ENCODE peak calls at places on chromosomes 1 and 21, in seven cellular contexts. One of them, this sample, is unnamed.

GRCh38 chr1:205947024-205947423 is 3.8 kb upstream of the SLC26A9 start:
- DNase-seq in GM12891: no peak
- DNase-seq in prostate gland: peak; percentile 82
- DNase-seq in endothelial cell of umbilical vein: no peak
- DNase-seq in SK-N-SH: no peak
- DNase-seq in Panc1: no peak
- DNase-seq in GM12878: no peak
- DNase-seq in this sample: peak; percentile 82

GRCh38 chr21:33372582-33372981 is 30.6 kb upstream of the IFNGR2 start:
- DNase-seq in GM12891: no peak
- DNase-seq in prostate gland: no peak
- DNase-seq in endothelial cell of umbilical vein: no peak
- DNase-seq in SK-N-SH: no peak
- DNase-seq in Panc1: no peak
- DNase-seq in GM12878: no peak
- DNase-seq in this sample: no peak

GRCh38 chr1:109784551-109785252 is 21.0 kb upstream of the EPS8L3 start:
- DNase-seq in GM12891: no peak
- DNase-seq in prostate gland: no peak
- DNase-seq in endothelial cell of umbilical vein: no peak
- DNase-seq in SK-N-SH: no peak
- DNase-seq in Panc1: no peak
- DNase-seq in GM12878: no peak
- DNase-seq in this sample: no peak

GRCh38 chr1:156627313-156627880 is 8.2 kb downstream of the HAPLN2 start:
- DNase-seq in GM12891: no peak
- DNase-seq in prostate gland: no peak
- DNase-seq in endothelial cell of umbilical vein: peak; percentile 57
- DNase-seq in SK-N-SH: peak; percentile 60
- DNase-seq in Panc1: no peak
- DNase-seq in GM12878: no peak
- DNase-seq in this sample: peak; percentile 27

GRCh38 chr1:65398083-65398482 is 22.4 kb upstream of the LEPR start:
- DNase-seq in GM12891: no peak
- DNase-seq in prostate gland: no peak
- DNase-seq in endothelial cell of umbilical vein: no peak
- DNase-seq in SK-N-SH: no peak
- DNase-seq in Panc1: no peak
- DNase-seq in GM12878: no peak
- DNase-seq in this sample: no peak

GRCh38 chr1:211735208-211736170 is 60.1 kb upstream of the NEK2 start:
- DNase-seq in GM12891: no peak
- DNase-seq in prostate gland: peak; percentile 24
- DNase-seq in endothelial cell of umbilical vein: peak; percentile 40
- DNase-seq in SK-N-SH: peak; percentile 35
- DNase-seq in Panc1: peak; percentile 83
- DNase-seq in GM12878: no peak
- DNase-seq in this sample: no peak

GRCh38 chr1:237740831-237741230 is 149.9 kb downstream of the ZP4 start:
- DNase-seq in GM12891: no peak
- DNase-seq in prostate gland: no peak
- DNase-seq in endothelial cell of umbilical vein: no peak
- DNase-seq in SK-N-SH: no peak
- DNase-seq in Panc1: no peak
- DNase-seq in GM12878: no peak
- DNase-seq in this sample: no peak

GRCh38 chr1:235902638-235903542 is 36.2 kb upstream of the LYST start:
- DNase-seq in GM12891: no peak
- DNase-seq in prostate gland: peak; percentile 83
- DNase-seq in endothelial cell of umbilical vein: no peak
- DNase-seq in SK-N-SH: no peak
- DNase-seq in Panc1: peak; percentile 86
- DNase-seq in GM12878: no peak
- DNase-seq in this sample: peak; percentile 90

GRCh38 chr1:218480691-218481099 is 135.6 kb downstream of the TGFB2 start:
- DNase-seq in GM12891: no peak
- DNase-seq in prostate gland: no peak
- DNase-seq in endothelial cell of umbilical vein: peak; percentile 89
- DNase-seq in SK-N-SH: no peak
- DNase-seq in Panc1: no peak
- DNase-seq in GM12878: no peak
- DNase-seq in this sample: no peak

GRCh38 chr1:202698276-202698675 is 12.0 kb downstream of the SYT2 start:
- DNase-seq in GM12891: no peak
- DNase-seq in prostate gland: no peak
- DNase-seq in endothelial cell of umbilical vein: no peak
- DNase-seq in SK-N-SH: no peak
- DNase-seq in Panc1: no peak
- DNase-seq in GM12878: no peak
- DNase-seq in this sample: no peak

GRCh38 chr21:26769613-26770188 is 75.5 kb downstream of the ADAMTS1 start:
- DNase-seq in GM12891: no peak
- DNase-seq in prostate gland: no peak
- DNase-seq in endothelial cell of umbilical vein: peak; percentile 43
- DNase-seq in SK-N-SH: peak; percentile 40
- DNase-seq in Panc1: no peak
- DNase-seq in GM12878: no peak
- DNase-seq in this sample: no peak

GRCh38 chr1:213201380-213202155 is 150.5 kb downstream of the RPS6KC1 start:
- DNase-seq in GM12891: no peak
- DNase-seq in prostate gland: no peak
- DNase-seq in endothelial cell of umbilical vein: no peak
- DNase-seq in SK-N-SH: no peak
- DNase-seq in Panc1: no peak
- DNase-seq in GM12878: no peak
- DNase-seq in this sample: no peak

GRCh38 chr1:1535298-1535988 is 5.0 kb downstream of the TMEM240 start:
- DNase-seq in GM12891: no peak
- DNase-seq in prostate gland: no peak
- DNase-seq in endothelial cell of umbilical vein: no peak
- DNase-seq in SK-N-SH: no peak
- DNase-seq in Panc1: no peak
- DNase-seq in GM12878: no peak
- DNase-seq in this sample: peak; percentile 81

GRCh38 chr21:44337941-44338895 is 972 bp downstream of the CFAP410 start:
- DNase-seq in GM12891: no peak
- DNase-seq in prostate gland: peak; percentile 64
- DNase-seq in endothelial cell of umbilical vein: peak; percentile 68
- DNase-seq in SK-N-SH: peak; percentile 90
- DNase-seq in Panc1: peak; percentile 17
- DNase-seq in GM12878: no peak
- DNase-seq in this sample: peak; percentile 89

GRCh38 chr1:239951518-239952130 is 140.1 kb upstream of the FMN2 start:
- DNase-seq in GM12891: peak; percentile 18
- DNase-seq in prostate gland: peak; percentile 71
- DNase-seq in endothelial cell of umbilical vein: peak; percentile 51
- DNase-seq in SK-N-SH: peak; percentile 72
- DNase-seq in Panc1: peak; percentile 50
- DNase-seq in GM12878: no peak
- DNase-seq in this sample: no peak

GRCh38 chr1:87045757-87046422 is 131.5 kb downstream of the HS2ST1 start:
- DNase-seq in GM12891: no peak
- DNase-seq in prostate gland: no peak
- DNase-seq in endothelial cell of umbilical vein: no peak
- DNase-seq in SK-N-SH: no peak
- DNase-seq in Panc1: no peak
- DNase-seq in GM12878: no peak
- DNase-seq in this sample: no peak

GRCh38 chr1:30823627-30823968 is 66.0 kb upstream of the LAPTM5 start:
- DNase-seq in GM12891: no peak
- DNase-seq in prostate gland: no peak
- DNase-seq in endothelial cell of umbilical vein: peak; percentile 12
- DNase-seq in SK-N-SH: no peak
- DNase-seq in Panc1: no peak
- DNase-seq in GM12878: no peak
- DNase-seq in this sample: no peak

GRCh38 chr21:45403133-45403824 is 1.7 kb upstream of the COL18A1 start:
- DNase-seq in GM12891: no peak
- DNase-seq in prostate gland: no peak
- DNase-seq in endothelial cell of umbilical vein: no peak
- DNase-seq in SK-N-SH: no peak
- DNase-seq in Panc1: no peak
- DNase-seq in GM12878: no peak
- DNase-seq in this sample: peak; percentile 59

GRCh38 chr1:180232521-180233043 is 2.5 kb downstream of the LHX4 start:
- DNase-seq in GM12891: no peak
- DNase-seq in prostate gland: no peak
- DNase-seq in endothelial cell of umbilical vein: no peak
- DNase-seq in SK-N-SH: no peak
- DNase-seq in Panc1: no peak
- DNase-seq in GM12878: no peak
- DNase-seq in this sample: no peak

GRCh38 chr1:204322329-204322868 is 37.3 kb downstream of the PLEKHA6 start:
- DNase-seq in GM12891: no peak
- DNase-seq in prostate gland: no peak
- DNase-seq in endothelial cell of umbilical vein: no peak
- DNase-seq in SK-N-SH: no peak
- DNase-seq in Panc1: no peak
- DNase-seq in GM12878: no peak
- DNase-seq in this sample: no peak

GRCh38 chr1:232377494-232377770 is 252.5 kb downstream of the SIPA1L2 start:
- DNase-seq in GM12891: no peak
- DNase-seq in prostate gland: no peak
- DNase-seq in endothelial cell of umbilical vein: peak; percentile 83
- DNase-seq in SK-N-SH: no peak
- DNase-seq in Panc1: no peak
- DNase-seq in GM12878: no peak
- DNase-seq in this sample: no peak

GRCh38 chr1:179742717-179743678 is at the start of gene FAM163A:
- DNase-seq in GM12891: no peak
- DNase-seq in prostate gland: no peak
- DNase-seq in endothelial cell of umbilical vein: no peak
- DNase-seq in SK-N-SH: peak; percentile 85
- DNase-seq in Panc1: no peak
- DNase-seq in GM12878: no peak
- DNase-seq in this sample: no peak

GRCh38 chr1:210342986-210343780 is 14.5 kb downstream of the HHAT start:
- DNase-seq in GM12891: no peak
- DNase-seq in prostate gland: no peak
- DNase-seq in endothelial cell of umbilical vein: peak; percentile 19
- DNase-seq in SK-N-SH: no peak
- DNase-seq in Panc1: no peak
- DNase-seq in GM12878: peak; percentile 72
- DNase-seq in this sample: no peak

GRCh38 chr1:184061396-184062003 is 10.0 kb downstream of the TSEN15 start:
- DNase-seq in GM12891: no peak
- DNase-seq in prostate gland: no peak
- DNase-seq in endothelial cell of umbilical vein: no peak
- DNase-seq in SK-N-SH: no peak
- DNase-seq in Panc1: no peak
- DNase-seq in GM12878: no peak
- DNase-seq in this sample: no peak
- TF ChIP-seq POLR2AphosphoS5 in GM12891: no peak
- TF ChIP-seq POLR2AphosphoS5 in prostate gland: no peak
- TF ChIP-seq POLR2AphosphoS5 in endothelial cell of umbilical vein: no peak
- TF ChIP-seq POLR2AphosphoS5 in SK-N-SH: no peak
- TF ChIP-seq POLR2AphosphoS5 in Panc1: no peak
- TF ChIP-seq POLR2AphosphoS5 in GM12878: no peak
- TF ChIP-seq POLR2AphosphoS5 in this sample: no peak

DNA sequence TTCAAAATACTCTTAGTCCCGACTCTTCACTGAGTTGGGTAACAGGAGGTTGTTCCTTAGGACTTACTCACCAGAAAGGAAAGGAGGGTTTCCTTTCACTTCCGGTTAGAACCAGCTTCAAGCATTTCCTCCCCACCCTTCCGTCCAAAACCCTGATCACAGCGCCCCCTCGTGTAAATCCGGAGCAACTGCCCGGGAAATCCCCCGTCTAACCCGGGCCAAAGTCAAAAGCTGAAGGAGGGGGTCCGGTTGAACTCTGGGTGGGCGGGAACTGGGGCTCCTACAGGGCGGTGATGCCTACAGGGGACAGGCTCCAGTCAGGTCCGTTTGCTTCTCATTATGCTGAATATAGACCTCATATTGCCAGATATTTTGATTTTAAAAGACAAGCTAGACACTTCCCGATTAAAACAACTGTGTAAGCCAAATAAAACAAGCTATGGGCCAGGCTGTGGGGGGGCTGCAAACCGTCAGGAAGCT is 15.0 kb upstream of the MTARC2 start:
- DNase-seq in GM12891: peak; percentile 35
- DNase-seq in prostate gland: peak; percentile 60
- DNase-seq in endothelial cell of umbilical vein: peak; percentile 92
- DNase-seq in SK-N-SH: peak; percentile 84
- DNase-seq in Panc1: peak; percentile 36
- DNase-seq in GM12878: peak; percentile 13
- DNase-seq in this sample: peak; percentile 79
- TF ChIP-seq POLR2AphosphoS5 in GM12891: no peak
- TF ChIP-seq POLR2AphosphoS5 in prostate gland: peak; percentile 66
- TF ChIP-seq POLR2AphosphoS5 in endothelial cell of umbilical vein: peak; percentile 72
- TF ChIP-seq POLR2AphosphoS5 in SK-N-SH: no peak
- TF ChIP-seq POLR2AphosphoS5 in Panc1: no peak
- TF ChIP-seq POLR2AphosphoS5 in GM12878: no peak
- TF ChIP-seq POLR2AphosphoS5 in this sample: no peak

DNA sequence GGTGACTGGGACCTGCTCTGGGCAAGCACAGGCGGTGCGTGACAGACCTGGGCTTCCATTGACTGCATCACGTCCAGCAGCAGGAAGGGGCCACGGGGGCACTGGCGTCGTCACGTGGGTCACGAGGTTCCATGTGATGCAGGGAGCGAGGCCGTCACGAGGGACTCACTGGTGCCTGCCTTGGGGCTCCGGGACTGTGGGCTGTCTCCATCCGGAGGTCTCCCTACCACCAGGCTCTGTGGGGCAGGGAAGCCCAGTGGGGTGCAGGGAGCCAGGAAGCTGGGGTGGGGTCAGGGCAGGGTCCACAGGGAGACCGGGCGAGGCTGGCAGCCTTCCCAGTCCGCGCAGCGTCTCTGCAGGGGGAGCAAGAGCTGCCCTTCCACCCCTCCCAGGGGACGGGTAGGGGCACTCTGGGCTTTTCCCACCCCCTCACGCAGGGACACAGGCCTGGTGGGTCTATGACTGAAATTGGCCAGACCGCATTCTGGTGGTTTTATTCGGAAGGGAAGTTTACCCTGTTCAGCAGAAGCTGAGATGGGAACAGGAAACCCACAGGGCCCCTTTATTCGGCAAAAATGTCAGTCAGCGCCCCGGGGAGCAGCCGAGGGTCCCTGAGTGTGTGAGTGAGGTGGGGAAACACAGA is 416 bp upstream of the TNFRSF14 start:
- DNase-seq in GM12891: peak; percentile 75
- DNase-seq in prostate gland: peak; percentile 65
- DNase-seq in endothelial cell of umbilical vein: peak; percentile 42
- DNase-seq in SK-N-SH: no peak
- DNase-seq in Panc1: no peak
- DNase-seq in GM12878: no peak
- DNase-seq in this sample: peak; percentile 91
- TF ChIP-seq POLR2AphosphoS5 in GM12891: peak; percentile 47
- TF ChIP-seq POLR2AphosphoS5 in prostate gland: peak; percentile 85
- TF ChIP-seq POLR2AphosphoS5 in endothelial cell of umbilical vein: no peak
- TF ChIP-seq POLR2AphosphoS5 in SK-N-SH: no peak
- TF ChIP-seq POLR2AphosphoS5 in Panc1: no peak
- TF ChIP-seq POLR2AphosphoS5 in GM12878: peak; percentile 70
- TF ChIP-seq POLR2AphosphoS5 in this sample: peak; percentile 90

DNA sequence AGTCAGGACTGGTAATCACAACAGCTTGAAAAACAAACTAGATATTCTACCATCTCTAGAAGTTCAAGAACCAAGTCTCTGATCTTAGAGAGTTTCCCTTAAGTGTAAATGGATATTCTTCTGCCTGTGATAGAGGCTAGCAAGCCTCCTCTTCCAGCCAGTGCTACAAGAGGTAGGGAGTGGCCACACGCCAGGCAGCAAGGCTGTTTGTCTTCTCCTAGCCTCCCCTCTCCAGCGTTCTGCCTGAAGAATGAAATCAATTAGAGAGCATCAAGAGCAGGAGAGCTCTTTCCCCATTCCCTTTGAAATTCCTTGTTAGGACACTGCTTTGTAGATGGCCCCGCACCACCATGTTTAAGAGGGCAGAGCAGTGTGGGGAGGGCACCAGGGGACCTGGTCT is 19.3 kb upstream of the RAP1A start:
- DNase-seq in GM12891: no peak
- DNase-seq in prostate gland: no peak
- DNase-seq in endothelial cell of umbilical vein: no peak
- DNase-seq in SK-N-SH: no peak
- DNase-seq in Panc1: no peak
- DNase-seq in GM12878: no peak
- DNase-seq in this sample: peak; percentile 44
- TF ChIP-seq POLR2AphosphoS5 in GM12891: no peak
- TF ChIP-seq POLR2AphosphoS5 in prostate gland: no peak
- TF ChIP-seq POLR2AphosphoS5 in endothelial cell of umbilical vein: no peak
- TF ChIP-seq POLR2AphosphoS5 in SK-N-SH: no peak
- TF ChIP-seq POLR2AphosphoS5 in Panc1: no peak
- TF ChIP-seq POLR2AphosphoS5 in GM12878: no peak
- TF ChIP-seq POLR2AphosphoS5 in this sample: no peak